ENCODE peak calls at places on chromosomes 12 and 14, in seven cellular contexts. One of them, this sample, is unnamed.

GRCh38 chr12:3945671-3946070 is 72.5 kb upstream of the PARP11 start:
- DNase-seq in activated T-cell treated with anti-CD3 and anti-CD28 coated beads for 24 hours: no peak
- DNase-seq in astrocyte of the cerebellum: no peak
- DNase-seq in GM04504: no peak
- DNase-seq in IMR-90: no peak
- DNase-seq in activated CD8-positive, alpha-beta T cell treated with anti-CD3 and anti-CD28 coated beads, Interleukin-2, amount 10 ng/mL, durations not matched to agents 7 days and 5 days: no peak
- DNase-seq in GM12878: no peak
- DNase-seq in this sample: no peak

GRCh38 chr14:49550284-49551184 is 35.6 kb downstream of the RPS29 start:
- DNase-seq in activated T-cell treated with anti-CD3 and anti-CD28 coated beads for 24 hours: no peak
- DNase-seq in astrocyte of the cerebellum: no peak
- DNase-seq in GM04504: no peak
- DNase-seq in IMR-90: peak
- DNase-seq in activated CD8-positive, alpha-beta T cell treated with anti-CD3 and anti-CD28 coated beads, Interleukin-2, amount 10 ng/mL, durations not matched to agents 7 days and 5 days: no peak
- DNase-seq in GM12878: no peak
- DNase-seq in this sample: no peak

GRCh38 chr14:103688906-103689902 is 26.0 kb downstream of the XRCC3 start:
- DNase-seq in activated T-cell treated with anti-CD3 and anti-CD28 coated beads for 24 hours: no peak
- DNase-seq in astrocyte of the cerebellum: peak
- DNase-seq in GM04504: no peak
- DNase-seq in IMR-90: no peak
- DNase-seq in activated CD8-positive, alpha-beta T cell treated with anti-CD3 and anti-CD28 coated beads, Interleukin-2, amount 10 ng/mL, durations not matched to agents 7 days and 5 days: no peak
- DNase-seq in GM12878: peak
- DNase-seq in this sample: no peak

GRCh38 chr14:73786942-73787759 is 64.5 kb upstream of the PTGR2 start:
- DNase-seq in activated T-cell treated with anti-CD3 and anti-CD28 coated beads for 24 hours: peak
- DNase-seq in astrocyte of the cerebellum: no peak
- DNase-seq in GM04504: no peak
- DNase-seq in IMR-90: peak
- DNase-seq in activated CD8-positive, alpha-beta T cell treated with anti-CD3 and anti-CD28 coated beads, Interleukin-2, amount 10 ng/mL, durations not matched to agents 7 days and 5 days: peak
- DNase-seq in GM12878: no peak
- DNase-seq in this sample: peak

GRCh38 chr14:61470954-61471279 is 149.5 kb downstream of the PRKCH start:
- DNase-seq in activated T-cell treated with anti-CD3 and anti-CD28 coated beads for 24 hours: no peak
- DNase-seq in astrocyte of the cerebellum: no peak
- DNase-seq in GM04504: no peak
- DNase-seq in IMR-90: no peak
- DNase-seq in activated CD8-positive, alpha-beta T cell treated with anti-CD3 and anti-CD28 coated beads, Interleukin-2, amount 10 ng/mL, durations not matched to agents 7 days and 5 days: no peak
- DNase-seq in GM12878: no peak
- DNase-seq in this sample: no peak

GRCh38 chr12:47214771-47215170 is 135.0 kb upstream of the AMIGO2 start:
- DNase-seq in activated T-cell treated with anti-CD3 and anti-CD28 coated beads for 24 hours: no peak
- DNase-seq in astrocyte of the cerebellum: no peak
- DNase-seq in GM04504: no peak
- DNase-seq in IMR-90: no peak
- DNase-seq in activated CD8-positive, alpha-beta T cell treated with anti-CD3 and anti-CD28 coated beads, Interleukin-2, amount 10 ng/mL, durations not matched to agents 7 days and 5 days: no peak
- DNase-seq in GM12878: no peak
- DNase-seq in this sample: no peak

GRCh38 chr12:110281549-110282342 is 699 bp downstream of the ATP2A2 start:
- DNase-seq in activated T-cell treated with anti-CD3 and anti-CD28 coated beads for 24 hours: peak
- DNase-seq in astrocyte of the cerebellum: no peak
- DNase-seq in GM04504: no peak
- DNase-seq in IMR-90: peak
- DNase-seq in activated CD8-positive, alpha-beta T cell treated with anti-CD3 and anti-CD28 coated beads, Interleukin-2, amount 10 ng/mL, durations not matched to agents 7 days and 5 days: peak
- DNase-seq in GM12878: no peak
- DNase-seq in this sample: peak

GRCh38 chr12:65894127-65894526 is 69.8 kb downstream of the HMGA2 start:
- DNase-seq in activated T-cell treated with anti-CD3 and anti-CD28 coated beads for 24 hours: no peak
- DNase-seq in astrocyte of the cerebellum: no peak
- DNase-seq in GM04504: no peak
- DNase-seq in IMR-90: peak
- DNase-seq in activated CD8-positive, alpha-beta T cell treated with anti-CD3 and anti-CD28 coated beads, Interleukin-2, amount 10 ng/mL, durations not matched to agents 7 days and 5 days: no peak
- DNase-seq in GM12878: no peak
- DNase-seq in this sample: no peak

GRCh38 chr12:39764944-39765560 is 145.4 kb upstream of the ABCD2 start:
- DNase-seq in activated T-cell treated with anti-CD3 and anti-CD28 coated beads for 24 hours: no peak
- DNase-seq in astrocyte of the cerebellum: peak
- DNase-seq in GM04504: peak
- DNase-seq in IMR-90: peak
- DNase-seq in activated CD8-positive, alpha-beta T cell treated with anti-CD3 and anti-CD28 coated beads, Interleukin-2, amount 10 ng/mL, durations not matched to agents 7 days and 5 days: no peak
- DNase-seq in GM12878: no peak
- DNase-seq in this sample: no peak

GRCh38 chr12:26648584-26648983 is 184.4 kb downstream of the ITPR2 start:
- DNase-seq in activated T-cell treated with anti-CD3 and anti-CD28 coated beads for 24 hours: no peak
- DNase-seq in astrocyte of the cerebellum: peak
- DNase-seq in GM04504: peak
- DNase-seq in IMR-90: peak
- DNase-seq in activated CD8-positive, alpha-beta T cell treated with anti-CD3 and anti-CD28 coated beads, Interleukin-2, amount 10 ng/mL, durations not matched to agents 7 days and 5 days: no peak
- DNase-seq in GM12878: no peak
- DNase-seq in this sample: no peak

GRCh38 chr12:93154096-93154728 is 223.5 kb upstream of the NUDT4 start:
- DNase-seq in activated T-cell treated with anti-CD3 and anti-CD28 coated beads for 24 hours: no peak
- DNase-seq in astrocyte of the cerebellum: no peak
- DNase-seq in GM04504: no peak
- DNase-seq in IMR-90: no peak
- DNase-seq in activated CD8-positive, alpha-beta T cell treated with anti-CD3 and anti-CD28 coated beads, Interleukin-2, amount 10 ng/mL, durations not matched to agents 7 days and 5 days: no peak
- DNase-seq in GM12878: no peak
- DNase-seq in this sample: no peak

GRCh38 chr12:34107016-34107415 is 84.7 kb downstream of the ALG10 start:
- DNase-seq in activated T-cell treated with anti-CD3 and anti-CD28 coated beads for 24 hours: no peak
- DNase-seq in astrocyte of the cerebellum: no peak
- DNase-seq in GM04504: no peak
- DNase-seq in IMR-90: no peak
- DNase-seq in activated CD8-positive, alpha-beta T cell treated with anti-CD3 and anti-CD28 coated beads, Interleukin-2, amount 10 ng/mL, durations not matched to agents 7 days and 5 days: no peak
- DNase-seq in GM12878: no peak
- DNase-seq in this sample: no peak

GRCh38 chr14:97185186-97185585 is 388.0 kb downstream of the VRK1 start:
- DNase-seq in activated T-cell treated with anti-CD3 and anti-CD28 coated beads for 24 hours: no peak
- DNase-seq in astrocyte of the cerebellum: no peak
- DNase-seq in GM04504: no peak
- DNase-seq in IMR-90: no peak
- DNase-seq in activated CD8-positive, alpha-beta T cell treated with anti-CD3 and anti-CD28 coated beads, Interleukin-2, amount 10 ng/mL, durations not matched to agents 7 days and 5 days: peak
- DNase-seq in GM12878: no peak
- DNase-seq in this sample: no peak

GRCh38 chr12:46675736-46676135 is 150.1 kb downstream of the SLC38A4 start:
- DNase-seq in activated T-cell treated with anti-CD3 and anti-CD28 coated beads for 24 hours: no peak
- DNase-seq in astrocyte of the cerebellum: peak
- DNase-seq in GM04504: no peak
- DNase-seq in IMR-90: peak
- DNase-seq in activated CD8-positive, alpha-beta T cell treated with anti-CD3 and anti-CD28 coated beads, Interleukin-2, amount 10 ng/mL, durations not matched to agents 7 days and 5 days: no peak
- DNase-seq in GM12878: no peak
- DNase-seq in this sample: peak

GRCh38 chr14:99802301-99803105 is 9.3 kb downstream of the EML1 start:
- DNase-seq in activated T-cell treated with anti-CD3 and anti-CD28 coated beads for 24 hours: no peak
- DNase-seq in astrocyte of the cerebellum: no peak
- DNase-seq in GM04504: no peak
- DNase-seq in IMR-90: peak
- DNase-seq in activated CD8-positive, alpha-beta T cell treated with anti-CD3 and anti-CD28 coated beads, Interleukin-2, amount 10 ng/mL, durations not matched to agents 7 days and 5 days: no peak
- DNase-seq in GM12878: no peak
- DNase-seq in this sample: no peak

GRCh38 chr12:47236109-47236714 is 156.5 kb upstream of the AMIGO2 start:
- DNase-seq in activated T-cell treated with anti-CD3 and anti-CD28 coated beads for 24 hours: no peak
- DNase-seq in astrocyte of the cerebellum: peak
- DNase-seq in GM04504: peak
- DNase-seq in IMR-90: peak
- DNase-seq in activated CD8-positive, alpha-beta T cell treated with anti-CD3 and anti-CD28 coated beads, Interleukin-2, amount 10 ng/mL, durations not matched to agents 7 days and 5 days: no peak
- DNase-seq in GM12878: no peak
- DNase-seq in this sample: no peak

GRCh38 chr12:16358896-16359295 is 11.5 kb downstream of the MGST1 start:
- DNase-seq in activated T-cell treated with anti-CD3 and anti-CD28 coated beads for 24 hours: no peak
- DNase-seq in astrocyte of the cerebellum: no peak
- DNase-seq in GM04504: no peak
- DNase-seq in IMR-90: peak
- DNase-seq in activated CD8-positive, alpha-beta T cell treated with anti-CD3 and anti-CD28 coated beads, Interleukin-2, amount 10 ng/mL, durations not matched to agents 7 days and 5 days: no peak
- DNase-seq in GM12878: no peak
- DNase-seq in this sample: no peak

GRCh38 chr12:20549115-20549719 is 145.9 kb upstream of the SLCO1C1 start:
- DNase-seq in activated T-cell treated with anti-CD3 and anti-CD28 coated beads for 24 hours: no peak
- DNase-seq in astrocyte of the cerebellum: peak
- DNase-seq in GM04504: no peak
- DNase-seq in IMR-90: peak
- DNase-seq in activated CD8-positive, alpha-beta T cell treated with anti-CD3 and anti-CD28 coated beads, Interleukin-2, amount 10 ng/mL, durations not matched to agents 7 days and 5 days: no peak
- DNase-seq in GM12878: no peak
- DNase-seq in this sample: peak

GRCh38 chr12:46168426-46168825 is 100.4 kb downstream of the SLC38A1 start:
- DNase-seq in activated T-cell treated with anti-CD3 and anti-CD28 coated beads for 24 hours: no peak
- DNase-seq in astrocyte of the cerebellum: no peak
- DNase-seq in GM04504: no peak
- DNase-seq in IMR-90: no peak
- DNase-seq in activated CD8-positive, alpha-beta T cell treated with anti-CD3 and anti-CD28 coated beads, Interleukin-2, amount 10 ng/mL, durations not matched to agents 7 days and 5 days: no peak
- DNase-seq in GM12878: no peak
- DNase-seq in this sample: no peak

GRCh38 chr12:65740873-65741600 is 83.2 kb upstream of the HMGA2 start:
- DNase-seq in activated T-cell treated with anti-CD3 and anti-CD28 coated beads for 24 hours: peak
- DNase-seq in astrocyte of the cerebellum: peak
- DNase-seq in GM04504: no peak
- DNase-seq in IMR-90: peak
- DNase-seq in activated CD8-positive, alpha-beta T cell treated with anti-CD3 and anti-CD28 coated beads, Interleukin-2, amount 10 ng/mL, durations not matched to agents 7 days and 5 days: peak
- DNase-seq in GM12878: no peak
- DNase-seq in this sample: peak

GRCh38 chr14:53152627-53152908 is 555 bp downstream of the DDHD1 start:
- DNase-seq in activated T-cell treated with anti-CD3 and anti-CD28 coated beads for 24 hours: no peak
- DNase-seq in astrocyte of the cerebellum: no peak
- DNase-seq in GM04504: peak
- DNase-seq in IMR-90: no peak
- DNase-seq in activated CD8-positive, alpha-beta T cell treated with anti-CD3 and anti-CD28 coated beads, Interleukin-2, amount 10 ng/mL, durations not matched to agents 7 days and 5 days: no peak
- DNase-seq in GM12878: no peak
- DNase-seq in this sample: no peak

GRCh38 chr14:49702725-49703124 is 9.8 kb downstream of the KLHDC1 start:
- DNase-seq in activated T-cell treated with anti-CD3 and anti-CD28 coated beads for 24 hours: no peak
- DNase-seq in astrocyte of the cerebellum: peak
- DNase-seq in GM04504: no peak
- DNase-seq in IMR-90: no peak
- DNase-seq in activated CD8-positive, alpha-beta T cell treated with anti-CD3 and anti-CD28 coated beads, Interleukin-2, amount 10 ng/mL, durations not matched to agents 7 days and 5 days: no peak
- DNase-seq in GM12878: no peak
- DNase-seq in this sample: no peak

GRCh38 chr14:80080601-80081000 is 130.7 kb downstream of the DIO2 start:
- DNase-seq in activated T-cell treated with anti-CD3 and anti-CD28 coated beads for 24 hours: no peak
- DNase-seq in astrocyte of the cerebellum: no peak
- DNase-seq in GM04504: no peak
- DNase-seq in IMR-90: no peak
- DNase-seq in activated CD8-positive, alpha-beta T cell treated with anti-CD3 and anti-CD28 coated beads, Interleukin-2, amount 10 ng/mL, durations not matched to agents 7 days and 5 days: no peak
- DNase-seq in GM12878: no peak
- DNase-seq in this sample: no peak

GRCh38 chr12:45553204-45553603 is 176.3 kb upstream of the ARID2 start:
- DNase-seq in activated T-cell treated with anti-CD3 and anti-CD28 coated beads for 24 hours: no peak
- DNase-seq in astrocyte of the cerebellum: no peak
- DNase-seq in GM04504: no peak
- DNase-seq in IMR-90: peak
- DNase-seq in activated CD8-positive, alpha-beta T cell treated with anti-CD3 and anti-CD28 coated beads, Interleukin-2, amount 10 ng/mL, durations not matched to agents 7 days and 5 days: no peak
- DNase-seq in GM12878: no peak
- DNase-seq in this sample: no peak

GRCh38 chr12:81167694-81168093 is 89.8 kb downstream of the ACSS3 start:
- DNase-seq in activated T-cell treated with anti-CD3 and anti-CD28 coated beads for 24 hours: no peak
- DNase-seq in astrocyte of the cerebellum: peak
- DNase-seq in GM04504: peak
- DNase-seq in IMR-90: peak
- DNase-seq in activated CD8-positive, alpha-beta T cell treated with anti-CD3 and anti-CD28 coated beads, Interleukin-2, amount 10 ng/mL, durations not matched to agents 7 days and 5 days: no peak
- DNase-seq in GM12878: no peak
- DNase-seq in this sample: no peak

GRCh38 chr12:32765906-32766305 is 10.2 kb upstream of the YARS2 start:
- DNase-seq in activated T-cell treated with anti-CD3 and anti-CD28 coated beads for 24 hours: no peak
- DNase-seq in astrocyte of the cerebellum: peak
- DNase-seq in GM04504: no peak
- DNase-seq in IMR-90: no peak
- DNase-seq in activated CD8-positive, alpha-beta T cell treated with anti-CD3 and anti-CD28 coated beads, Interleukin-2, amount 10 ng/mL, durations not matched to agents 7 days and 5 days: no peak
- DNase-seq in GM12878: no peak
- DNase-seq in this sample: no peak